ENCODE peak calls at places on chromosome 17, in four cellular contexts. R is H1, N is stomach, I is GM12865. Y is an unnamed sample.

GRCh38 chr17:78375401-78376079 is 2.9 kb upstream of the PGS1 start:
- DNase-seq in R (no peak), N (no peak), I (no peak), Y (no peak)

GRCh38 chr17:39926588-39927100 is 757 bp downstream of the ORMDL3 start:
- DNase-seq in R (no peak), N (peak), I (peak), Y (peak)

GRCh38 chr17:48261297-48261880 is 153.8 kb downstream of the SNX11 start:
- DNase-seq in R (peak), N (no peak), I (peak), Y (peak)

GRCh38 chr17:43832976-43833829 is at the start of gene MPP3:
- DNase-seq in R (peak), N (peak), I (no peak), Y (peak)

GRCh38 chr17:75694536-75694935 is 26.7 kb upstream of the ITGB4 start:
- DNase-seq in R (no peak), N (no peak), I (no peak), Y (no peak)

GRCh38 chr17:50664788-50665458 is 30.2 kb downstream of the ABCC3 start:
- DNase-seq in R (no peak), N (no peak), I (no peak), Y (no peak)

GRCh38 chr17:42586514-42587230 is 9.1 kb upstream of the PSMC3IP start:
- DNase-seq in R (no peak), N (no peak), I (peak), Y (no peak)

GRCh38 chr17:8188408-8188839 is 1.6 kb downstream of the BORCS6 start:
- DNase-seq in R (no peak), N (no peak), I (no peak), Y (peak)

GRCh38 chr17:29931253-29931932 is 1.4 kb upstream of the SSH2 start:
- DNase-seq in R (peak), N (peak), I (peak), Y (peak)

GRCh38 chr17:16040710-16041251 is 41.2 kb downstream of the TTC19 start:
- DNase-seq in R (no peak), N (peak), I (no peak), Y (no peak)

GRCh38 chr17:7824021-7824924 is 9.7 kb upstream of the KDM6B start:
- DNase-seq in R (no peak), N (no peak), I (no peak), Y (no peak)

GRCh38 chr17:38886643-38887010 is 16.8 kb downstream of the LASP1 start:
- DNase-seq in R (no peak), N (no peak), I (no peak), Y (no peak)

GRCh38 chr17:74201250-74201649 is 2.2 kb upstream of the RPL38 start:
- DNase-seq in R (no peak), N (no peak), I (no peak), Y (no peak)

GRCh38 chr17:78166416-78166815 is 2.0 kb upstream of the SYNGR2 start:
- DNase-seq in R (no peak), N (no peak), I (no peak), Y (no peak)

GRCh38 chr17:32303861-32304288 is 38.1 kb downstream of the C17orf75 start:
- DNase-seq in R (no peak), N (no peak), I (no peak), Y (no peak)
- TF ChIP-seq CTCF in R (no peak), N (no peak), I (no peak), Y (no peak)

GRCh38 chr17:17769869-17770361 is 66.9 kb downstream of the SREBF1 start:
- DNase-seq in R (no peak), N (no peak), I (no peak), Y (no peak)

GRCh38 chr17:17767497-17768286 is 69.1 kb downstream of the SREBF1 start:
- DNase-seq in R (no peak), N (no peak), I (no peak), Y (no peak)

GRCh38 chr17:17770371-17771059 is 66.3 kb downstream of the SREBF1 start:
- DNase-seq in R (no peak), N (no peak), I (no peak), Y (no peak)

GRCh38 chr17:17767096-17767470 is 69.7 kb downstream of the SREBF1 start:
- DNase-seq in R (no peak), N (no peak), I (no peak), Y (no peak)

GRCh38 chr17:17768415-17769088 is 68.2 kb downstream of the SREBF1 start:
- DNase-seq in R (no peak), N (no peak), I (no peak), Y (no peak)
- TF ChIP-seq CTCF in R (no peak), N (no peak), I (no peak), Y (no peak)

GRCh38 chr17:53313746-53314145 is 509.0 kb upstream of the KIF2B start:
- DNase-seq in R (no peak), N (no peak), I (no peak), Y (no peak)
- TF ChIP-seq CTCF in R (no peak), N (no peak), I (no peak), Y (no peak)

DNA sequence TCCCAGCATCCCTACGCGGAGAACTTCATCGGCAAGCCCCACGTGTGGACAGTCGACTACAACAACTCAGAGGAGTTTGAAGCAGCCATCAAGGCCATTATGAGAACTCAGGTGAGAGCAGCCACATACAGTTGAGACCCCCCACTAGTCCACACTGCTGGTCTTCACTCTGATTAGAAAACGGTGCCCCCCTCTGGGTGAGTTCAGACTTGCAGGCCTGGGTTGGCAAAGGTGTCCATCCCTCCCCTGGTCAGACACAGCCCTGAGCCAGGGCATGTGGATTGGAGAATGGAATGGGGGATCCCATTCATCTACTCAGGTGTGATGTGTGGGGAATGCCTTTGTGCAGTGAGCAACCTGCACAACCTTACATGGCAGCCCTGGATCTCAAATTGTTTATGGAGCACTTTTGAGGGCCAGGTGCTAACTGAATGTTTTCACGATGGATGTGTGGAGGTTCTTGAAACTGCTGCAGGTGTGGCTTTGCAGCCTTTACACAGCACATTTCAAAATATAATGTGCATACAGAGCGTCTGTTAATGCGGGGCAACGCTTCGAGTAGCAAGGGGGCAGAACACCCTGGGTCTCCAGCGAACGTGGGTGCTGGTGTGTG is 72.6 kb downstream of the MGAT5B start:
- DNase-seq in R (peak), N (no peak), I (no peak), Y (peak)
- TF ChIP-seq CTCF in R (peak), N (no peak), I (no peak), Y (no peak)

DNA sequence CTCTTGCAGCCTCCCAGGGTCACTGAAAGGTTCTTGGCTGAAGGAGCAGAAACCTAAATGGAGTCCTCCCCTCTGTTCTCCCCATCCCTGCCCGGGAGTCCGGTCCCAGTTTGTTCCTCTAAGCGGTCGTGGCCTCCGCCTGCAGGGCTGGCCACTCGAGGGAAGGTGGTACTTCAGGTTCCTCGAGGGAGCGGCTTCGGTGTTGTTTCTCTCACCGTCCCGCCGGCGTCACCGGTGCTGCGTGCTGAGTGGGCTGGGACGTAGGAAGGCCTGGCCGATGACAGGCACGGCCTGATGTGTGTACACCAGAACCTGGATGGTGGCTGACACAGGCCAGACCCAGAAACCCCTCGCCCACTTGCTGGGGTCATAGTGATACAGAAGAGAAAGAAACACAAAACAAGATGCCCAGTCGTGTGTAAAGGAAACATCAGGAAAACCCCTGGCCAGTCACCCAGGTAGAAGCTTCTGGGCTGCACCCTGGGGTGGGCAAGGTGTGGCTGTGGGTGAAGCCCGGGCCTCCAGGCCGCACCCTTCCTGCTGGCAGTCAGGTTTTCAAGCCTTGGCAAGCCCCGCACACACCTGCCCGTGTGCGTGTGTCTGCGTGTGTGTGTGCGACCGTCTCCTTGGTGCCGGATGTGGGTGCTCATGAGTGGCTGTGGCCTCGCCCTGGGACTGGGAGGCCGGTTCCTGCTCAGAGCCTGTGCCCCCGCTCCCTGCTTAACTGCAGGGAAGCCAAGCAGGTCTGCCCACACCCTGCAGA is 52.0 kb downstream of the BAIAP2 start:
- DNase-seq in R (no peak), N (peak), I (no peak), Y (no peak)
- TF ChIP-seq CTCF in R (no peak), N (no peak), I (no peak), Y (no peak)

GRCh38 chr17:56653877-56654276 is 60.4 kb downstream of the NOG start:
- DNase-seq in R (no peak), N (no peak), I (peak), Y (peak)
- TF ChIP-seq CTCF in R (peak), N (no peak), I (peak), Y (peak)

Y was measured in activated CD8-positive, alpha-beta T cell treated with anti-CD3 and anti-CD28 coated beads for 36 hours.